ENCODE peak calls at places on chromosomes 3 and 15, in six cellular contexts. One of them, this sample, is unnamed.

GRCh38 chr3:113948015-113948917 is 453 bp downstream of the ZDHHC23 start:
- DNase-seq in stimulated activated CD4-positive, alpha-beta T cell treated with anti-CD3 and anti-CD28 coated beads, TNF-alpha, amount 100 ng/mL, for 4 hours: peak; percentile 9
- DNase-seq in NCI-H460: no peak
- DNase-seq in activated B cell treated with CpG ODN at 0.5 μM for 24 hours: no peak
- DNase-seq in NCI-H774: peak; percentile 2
- DNase-seq in iris pigment epithelial cell: no peak
- DNase-seq in this sample: peak; percentile 19

GRCh38 chr3:10717756-10718155 is 98.3 kb upstream of the SLC6A11 start:
- DNase-seq in stimulated activated CD4-positive, alpha-beta T cell treated with anti-CD3 and anti-CD28 coated beads, TNF-alpha, amount 100 ng/mL, for 4 hours: no peak
- DNase-seq in NCI-H460: no peak
- DNase-seq in activated B cell treated with CpG ODN at 0.5 μM for 24 hours: no peak
- DNase-seq in NCI-H774: no peak
- DNase-seq in iris pigment epithelial cell: no peak
- DNase-seq in this sample: no peak

GRCh38 chr3:106714400-106714799 is 662.8 kb upstream of the CCDC54 start:
- DNase-seq in stimulated activated CD4-positive, alpha-beta T cell treated with anti-CD3 and anti-CD28 coated beads, TNF-alpha, amount 100 ng/mL, for 4 hours: no peak
- DNase-seq in NCI-H460: no peak
- DNase-seq in activated B cell treated with CpG ODN at 0.5 μM for 24 hours: no peak
- DNase-seq in NCI-H774: no peak
- DNase-seq in iris pigment epithelial cell: no peak
- DNase-seq in this sample: no peak

GRCh38 chr15:52183562-52184173 is 7.5 kb downstream of the GNB5 start:
- DNase-seq in stimulated activated CD4-positive, alpha-beta T cell treated with anti-CD3 and anti-CD28 coated beads, TNF-alpha, amount 100 ng/mL, for 4 hours: no peak
- DNase-seq in NCI-H460: no peak
- DNase-seq in activated B cell treated with CpG ODN at 0.5 μM for 24 hours: no peak
- DNase-seq in NCI-H774: no peak
- DNase-seq in iris pigment epithelial cell: peak; percentile 44
- DNase-seq in this sample: no peak

GRCh38 chr3:138694287-138695007 is 85.9 kb downstream of the FAIM start:
- DNase-seq in stimulated activated CD4-positive, alpha-beta T cell treated with anti-CD3 and anti-CD28 coated beads, TNF-alpha, amount 100 ng/mL, for 4 hours: no peak
- DNase-seq in NCI-H460: no peak
- DNase-seq in activated B cell treated with CpG ODN at 0.5 μM for 24 hours: no peak
- DNase-seq in NCI-H774: no peak
- DNase-seq in iris pigment epithelial cell: peak; percentile 99
- DNase-seq in this sample: no peak

GRCh38 chr3:127820221-127820870 is 2.0 kb downstream of the MGLL start:
- DNase-seq in stimulated activated CD4-positive, alpha-beta T cell treated with anti-CD3 and anti-CD28 coated beads, TNF-alpha, amount 100 ng/mL, for 4 hours: no peak
- DNase-seq in NCI-H460: no peak
- DNase-seq in activated B cell treated with CpG ODN at 0.5 μM for 24 hours: no peak
- DNase-seq in NCI-H774: no peak
- DNase-seq in iris pigment epithelial cell: peak; percentile 51
- DNase-seq in this sample: no peak

GRCh38 chr3:48301814-48302194 is 31.7 kb downstream of the SPINK8 start:
- DNase-seq in stimulated activated CD4-positive, alpha-beta T cell treated with anti-CD3 and anti-CD28 coated beads, TNF-alpha, amount 100 ng/mL, for 4 hours: no peak
- DNase-seq in NCI-H460: peak; percentile 7
- DNase-seq in activated B cell treated with CpG ODN at 0.5 μM for 24 hours: no peak
- DNase-seq in NCI-H774: no peak
- DNase-seq in iris pigment epithelial cell: peak; percentile 38
- DNase-seq in this sample: no peak

GRCh38 chr3:180690061-180690460 is 10.8 kb upstream of the CCDC39 start:
- DNase-seq in stimulated activated CD4-positive, alpha-beta T cell treated with anti-CD3 and anti-CD28 coated beads, TNF-alpha, amount 100 ng/mL, for 4 hours: no peak
- DNase-seq in NCI-H460: no peak
- DNase-seq in activated B cell treated with CpG ODN at 0.5 μM for 24 hours: no peak
- DNase-seq in NCI-H774: peak; percentile 67
- DNase-seq in iris pigment epithelial cell: no peak
- DNase-seq in this sample: no peak

GRCh38 chr3:129184396-129184656 is 630 bp upstream of the CNBP start:
- DNase-seq in stimulated activated CD4-positive, alpha-beta T cell treated with anti-CD3 and anti-CD28 coated beads, TNF-alpha, amount 100 ng/mL, for 4 hours: no peak
- DNase-seq in NCI-H460: peak; percentile 13
- DNase-seq in activated B cell treated with CpG ODN at 0.5 μM for 24 hours: no peak
- DNase-seq in NCI-H774: no peak
- DNase-seq in iris pigment epithelial cell: no peak
- DNase-seq in this sample: no peak

GRCh38 chr3:102035118-102035517 is 185.8 kb downstream of the NFKBIZ start:
- DNase-seq in stimulated activated CD4-positive, alpha-beta T cell treated with anti-CD3 and anti-CD28 coated beads, TNF-alpha, amount 100 ng/mL, for 4 hours: no peak
- DNase-seq in NCI-H460: no peak
- DNase-seq in activated B cell treated with CpG ODN at 0.5 μM for 24 hours: no peak
- DNase-seq in NCI-H774: no peak
- DNase-seq in iris pigment epithelial cell: no peak
- DNase-seq in this sample: no peak

GRCh38 chr3:137852511-137852910 is 88.4 kb downstream of the SOX14 start:
- DNase-seq in stimulated activated CD4-positive, alpha-beta T cell treated with anti-CD3 and anti-CD28 coated beads, TNF-alpha, amount 100 ng/mL, for 4 hours: no peak
- DNase-seq in NCI-H460: no peak
- DNase-seq in activated B cell treated with CpG ODN at 0.5 μM for 24 hours: no peak
- DNase-seq in NCI-H774: no peak
- DNase-seq in iris pigment epithelial cell: no peak
- DNase-seq in this sample: no peak

GRCh38 chr15:70196314-70197291 is 98.9 kb upstream of the TLE3 start:
- DNase-seq in stimulated activated CD4-positive, alpha-beta T cell treated with anti-CD3 and anti-CD28 coated beads, TNF-alpha, amount 100 ng/mL, for 4 hours: peak; percentile 9
- DNase-seq in NCI-H460: peak; percentile 86
- DNase-seq in activated B cell treated with CpG ODN at 0.5 μM for 24 hours: peak; percentile 62
- DNase-seq in NCI-H774: no peak
- DNase-seq in iris pigment epithelial cell: peak; percentile 99
- DNase-seq in this sample: no peak

GRCh38 chr3:58565621-58566397 is 11.4 kb downstream of the FAM107A start:
- DNase-seq in stimulated activated CD4-positive, alpha-beta T cell treated with anti-CD3 and anti-CD28 coated beads, TNF-alpha, amount 100 ng/mL, for 4 hours: no peak
- DNase-seq in NCI-H460: no peak
- DNase-seq in activated B cell treated with CpG ODN at 0.5 μM for 24 hours: no peak
- DNase-seq in NCI-H774: no peak
- DNase-seq in iris pigment epithelial cell: no peak
- DNase-seq in this sample: no peak

GRCh38 chr3:122563717-122564025 is 429 bp downstream of the PARP9 start:
- DNase-seq in stimulated activated CD4-positive, alpha-beta T cell treated with anti-CD3 and anti-CD28 coated beads, TNF-alpha, amount 100 ng/mL, for 4 hours: no peak
- DNase-seq in NCI-H460: no peak
- DNase-seq in activated B cell treated with CpG ODN at 0.5 μM for 24 hours: no peak
- DNase-seq in NCI-H774: no peak
- DNase-seq in iris pigment epithelial cell: no peak
- DNase-seq in this sample: no peak